ENCODE peak calls at places on chromosomes 5 and 9, in six cellular contexts. V is transverse colon; A is CD8-positive, alpha-beta memory T cell; D is trophoblast cell; O is upper lobe of right lung; Q is body of pancreas. I is an unnamed sample.

GRCh38 chr5:96093890-96094381 is 132.3 kb upstream of the ELL2 start:
- DNase-seq in D (no peak), A (no peak), V (no peak), Q (no peak), O (no peak), I (no peak)

GRCh38 chr9:70933318-70933717 is 188.1 kb downstream of the TRPM3 start:
- DNase-seq in O (no peak), D (peak; percentile 50), A (no peak), Q (no peak), V (no peak), I (no peak)

GRCh38 chr5:174119386-174119785 is 73.9 kb downstream of the NSG2 start:
- DNase-seq in O (no peak), A (no peak), Q (no peak), V (no peak), D (no peak), I (no peak)

GRCh38 chr5:133603711-133604110 is 8.6 kb downstream of the FSTL4 start:
- DNase-seq in A (no peak), D (no peak), O (no peak), Q (no peak), V (no peak), I (no peak)

GRCh38 chr5:177957241-177957640 is 38.8 kb downstream of the PROP1 start:
- DNase-seq in V (no peak), Q (no peak), A (no peak), O (no peak), D (no peak), I (no peak)

GRCh38 chr5:170524576-170524975 is 20.8 kb downstream of the KCNIP1 start:
- DNase-seq in D (no peak), A (no peak), V (no peak), Q (no peak), O (no peak), I (no peak)

GRCh38 chr5:121693864-121694263 is 157.8 kb upstream of the FTMT start:
- DNase-seq in O (no peak), D (no peak), A (no peak), Q (no peak), V (no peak), I (no peak)

GRCh38 chr9:133142657-133143592 is 20.8 kb downstream of the GBGT1 start:
- DNase-seq in D (peak; percentile 64), V (peak; percentile 68), A (peak; percentile 40), O (no peak), Q (no peak), I (no peak)

GRCh38 chr9:12740845-12741244 is 34.0 kb upstream of the LURAP1L start:
- DNase-seq in D (peak; percentile 16), V (no peak), Q (no peak), O (no peak), A (no peak), I (no peak)

GRCh38 chr9:73643379-73644013 is 491.8 kb downstream of the ANXA1 start:
- DNase-seq in O (no peak), Q (no peak), A (no peak), V (no peak), D (no peak), I (no peak)

GRCh38 chr5:154595662-154596061 is 117.6 kb upstream of the HAND1 start:
- DNase-seq in O (no peak), Q (no peak), A (no peak), D (no peak), V (no peak), I (no peak)

GRCh38 chr9:136190656-136191548 is 14.0 kb downstream of the LHX3 start:
- DNase-seq in V (no peak), Q (no peak), O (no peak), A (no peak), D (no peak), I (no peak)

GRCh38 chr9:113293285-113293874 is 9.8 kb downstream of the RNF183 start:
- DNase-seq in D (no peak), A (no peak), O (no peak), Q (no peak), V (no peak), I (no peak)

GRCh38 chr5:7759951-7760580 is 90.9 kb downstream of the CFAP90 start:
- DNase-seq in D (no peak), V (no peak), Q (no peak), A (no peak), O (no peak), I (no peak)

GRCh38 chr9:92385953-92386352 is 18.4 kb downstream of the OGN start:
- DNase-seq in Q (no peak), O (no peak), D (peak; percentile 48), A (no peak), V (no peak), I (no peak)

GRCh38 chr9:137531099-137531765 is 19.0 kb downstream of the PNPLA7 start:
- DNase-seq in Q (no peak), A (no peak), O (no peak), V (no peak), D (no peak), I (no peak)

GRCh38 chr9:127801955-127802575 is 617 bp upstream of the FPGS start:
- DNase-seq in Q (no peak), D (peak; percentile 14), A (no peak), V (no peak), O (no peak), I (no peak)

GRCh38 chr5:79240561-79240960 is 4.6 kb downstream of the JMY start:
- DNase-seq in O (no peak), A (no peak), Q (no peak), V (no peak), D (no peak), I (no peak)

GRCh38 chr9:81565144-81565543 is 124.2 kb downstream of the TLE1 start:
- DNase-seq in D (no peak), V (peak; percentile 35), Q (peak; percentile 37), O (no peak), A (no peak), I (no peak)

GRCh38 chr9:130045657-130046450 is 2.9 kb upstream of the FNBP1 start:
- DNase-seq in D (no peak), O (no peak), Q (no peak), V (no peak), A (no peak), I (no peak)

GRCh38 chr5:142981475-142981874 is 211.3 kb downstream of the ARHGAP26 start:
- DNase-seq in O (no peak), D (no peak), Q (no peak), V (no peak), A (no peak), I (no peak)

GRCh38 chr9:90998573-90998972 is 197.0 kb downstream of the SYK start:
- DNase-seq in Q (no peak), O (no peak), A (no peak), D (no peak), V (peak; percentile 21), I (no peak)

GRCh38 chr9:90999425-91000397 is 198.1 kb downstream of the SYK start:
- DNase-seq in Q (peak; percentile 14), V (no peak), O (no peak), D (no peak), A (no peak), I (no peak)

GRCh38 chr9:90996154-90996788 is 194.7 kb downstream of the SYK start:
- DNase-seq in V (no peak), D (peak; percentile 18), O (no peak), A (no peak), Q (no peak), I (no peak)

GRCh38 chr9:90991953-90992352 is 190.3 kb downstream of the SYK start:
- DNase-seq in V (no peak), O (no peak), D (peak; percentile 48), Q (no peak), A (no peak), I (no peak)

DNA sequence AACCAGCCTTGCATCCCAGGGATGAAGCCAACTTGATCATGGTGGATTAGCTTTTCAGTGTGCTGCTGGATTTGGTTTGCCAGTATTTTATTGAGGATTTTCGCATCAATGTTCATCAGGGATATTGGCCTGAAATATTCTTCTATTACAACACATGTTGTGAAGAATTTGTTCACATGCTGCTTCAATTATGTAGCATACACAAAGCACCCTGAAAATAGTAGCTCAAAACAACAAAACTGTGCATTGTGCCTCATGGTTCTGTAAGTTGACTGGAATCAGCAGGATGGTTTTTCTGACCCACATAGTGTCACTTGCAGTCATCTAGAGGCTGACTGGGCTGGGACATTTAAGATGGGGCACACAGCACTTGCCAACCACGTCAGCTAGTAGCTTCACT is 193.9 kb downstream of the SYK start:
- DNase-seq in A (no peak), O (no peak), Q (no peak), D (no peak), V (no peak), I (no peak)
- H3K4me1 ChIP-seq in A (no peaks in the 10 kb centered on the region), O (no peaks in the 10 kb centered on the region), Q (no peaks in the 10 kb centered on the region), D (peaks cover 4% of the 10 kb centered on the region), V (peaks cover 3% of the 10 kb centered on the region), I (no peaks in the 10 kb centered on the region)

GRCh38 chr9:116414374-116414773 is 260.8 kb downstream of the PAPPA start:
- DNase-seq in D (no peak), Q (no peak), O (no peak), V (no peak), A (no peak), I (no peak)
- H3K4me1 ChIP-seq in D (peaks cover 2% of the 10 kb centered on the region), Q (no peaks in the 10 kb centered on the region), O (no peaks in the 10 kb centered on the region), V (no peaks in the 10 kb centered on the region), A (no peaks in the 10 kb centered on the region), I (no peaks in the 10 kb centered on the region)

GRCh38 chr5:135391123-135391868 is 7.7 kb downstream of the MACROH2A1 start:
- DNase-seq in D (no peak), O (no peak), A (no peak), V (no peak), Q (no peak), I (no peak)
- H3K4me1 ChIP-seq in D (peaks cover 19% of the 10 kb centered on the region), O (peaks cover 75% of the 10 kb centered on the region), A (peaks cover 52% of the 10 kb centered on the region), V (peaks cover 73% of the 10 kb centered on the region), Q (peaks cover 16% of the 10 kb centered on the region), I (peaks cover 27% of the 10 kb centered on the region)

GRCh38 chr5:138946241-138946623 is 71.1 kb upstream of the LRRTM2 start:
- DNase-seq in A (no peak), O (no peak), Q (peak; percentile 53), V (no peak), D (no peak), I (no peak)
- H3K4me1 ChIP-seq in A (no peaks in the 10 kb centered on the region), O (peaks cover 4% of the 10 kb centered on the region), Q (peaks cover 53% of the 10 kb centered on the region), V (no peaks in the 10 kb centered on the region), D (no peaks in the 10 kb centered on the region), I (peaks cover 38% of the 10 kb centered on the region)

DNA sequence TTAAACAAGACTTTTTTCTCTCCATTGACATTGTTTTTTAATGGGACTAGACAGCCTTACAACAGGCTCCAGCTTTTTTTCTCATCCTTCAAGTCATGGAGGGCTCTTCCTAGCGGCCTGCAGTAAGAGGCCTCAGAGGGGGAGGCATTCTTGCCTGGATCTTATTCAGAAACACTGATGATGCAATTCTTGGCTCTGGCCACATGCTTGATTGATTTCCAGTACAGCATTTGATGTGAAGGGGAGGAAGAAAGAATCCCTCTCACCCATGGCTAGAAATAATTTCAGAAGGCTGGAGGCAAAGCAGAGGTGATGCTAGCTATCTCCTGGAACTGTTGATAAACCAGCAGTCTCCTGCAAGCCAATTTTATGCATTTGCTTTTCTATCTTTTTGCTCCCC is 324.8 kb downstream of the PRELID2 start:
- DNase-seq in Q (peak; percentile 34), A (no peak), V (no peak), O (no peak), D (no peak), I (no peak)
- H3K4me1 ChIP-seq in Q (peaks cover 25% of the 10 kb centered on the region), A (no peaks in the 10 kb centered on the region), V (no peaks in the 10 kb centered on the region), O (no peaks in the 10 kb centered on the region), D (no peaks in the 10 kb centered on the region), I (peaks cover 15% of the 10 kb centered on the region)

I was measured in thoracic aorta.